ENCODE peak calls at places on chromosomes 6 and 20, in nine cellular contexts. One of them, this sample, is unnamed.

GRCh38 chr20:38152175-38153010 is 12.7 kb downstream of the TGM2 start:
- DNase-seq in body of pancreas: peak
- DNase-seq in gastrocnemius medialis: peak
- DNase-seq in A549: peak
- DNase-seq in H1: no peak
- DNase-seq in heart left ventricle: peak
- DNase-seq in endothelial cell of umbilical vein: peak
- DNase-seq in IMR-90: peak
- DNase-seq in ovary: peak
- DNase-seq in this sample: peak

GRCh38 chr6:158894192-158894591 is 75.0 kb upstream of the EZR start:
- DNase-seq in body of pancreas: no peak
- DNase-seq in gastrocnemius medialis: no peak
- DNase-seq in A549: peak
- DNase-seq in H1: no peak
- DNase-seq in heart left ventricle: no peak
- DNase-seq in endothelial cell of umbilical vein: peak
- DNase-seq in IMR-90: peak
- DNase-seq in ovary: no peak
- DNase-seq in this sample: no peak

GRCh38 chr20:10788877-10789276 is 115.1 kb upstream of the JAG1 start:
- DNase-seq in body of pancreas: no peak
- DNase-seq in gastrocnemius medialis: peak
- DNase-seq in A549: no peak
- DNase-seq in H1: no peak
- DNase-seq in heart left ventricle: no peak
- DNase-seq in endothelial cell of umbilical vein: no peak
- DNase-seq in IMR-90: no peak
- DNase-seq in ovary: no peak
- DNase-seq in this sample: peak

GRCh38 chr20:1783245-1783644 is 112.0 kb upstream of the SIRPA start:
- DNase-seq in body of pancreas: no peak
- DNase-seq in gastrocnemius medialis: no peak
- DNase-seq in A549: no peak
- DNase-seq in H1: no peak
- DNase-seq in heart left ventricle: no peak
- DNase-seq in endothelial cell of umbilical vein: no peak
- DNase-seq in IMR-90: no peak
- DNase-seq in ovary: no peak
- DNase-seq in this sample: no peak

GRCh38 chr6:31620586-31621319 is at the start of gene PRRC2A:
- DNase-seq in body of pancreas: peak
- DNase-seq in gastrocnemius medialis: peak
- DNase-seq in A549: peak
- DNase-seq in H1: peak
- DNase-seq in heart left ventricle: peak
- DNase-seq in endothelial cell of umbilical vein: no peak
- DNase-seq in IMR-90: peak
- DNase-seq in ovary: no peak
- DNase-seq in this sample: peak

GRCh38 chr20:48294196-48294595 is 508.9 kb upstream of the SULF2 start:
- DNase-seq in body of pancreas: no peak
- DNase-seq in gastrocnemius medialis: no peak
- DNase-seq in A549: no peak
- DNase-seq in H1: no peak
- DNase-seq in heart left ventricle: no peak
- DNase-seq in endothelial cell of umbilical vein: peak
- DNase-seq in IMR-90: peak
- DNase-seq in ovary: no peak
- DNase-seq in this sample: no peak

GRCh38 chr6:18561006-18561750 is 174.0 kb downstream of the RNF144B start:
- DNase-seq in body of pancreas: no peak
- DNase-seq in gastrocnemius medialis: no peak
- DNase-seq in A549: no peak
- DNase-seq in H1: no peak
- DNase-seq in heart left ventricle: no peak
- DNase-seq in endothelial cell of umbilical vein: no peak
- DNase-seq in IMR-90: no peak
- DNase-seq in ovary: no peak
- DNase-seq in this sample: no peak

GRCh38 chr6:154301086-154301625 is 55.4 kb downstream of the IPCEF1 start:
- DNase-seq in body of pancreas: no peak
- DNase-seq in gastrocnemius medialis: no peak
- DNase-seq in A549: no peak
- DNase-seq in H1: no peak
- DNase-seq in heart left ventricle: no peak
- DNase-seq in endothelial cell of umbilical vein: no peak
- DNase-seq in IMR-90: peak
- DNase-seq in ovary: no peak
- DNase-seq in this sample: no peak

GRCh38 chr6:158789115-158789917 is 29.9 kb downstream of the EZR start:
- DNase-seq in body of pancreas: no peak
- DNase-seq in gastrocnemius medialis: no peak
- DNase-seq in A549: no peak
- DNase-seq in H1: no peak
- DNase-seq in heart left ventricle: no peak
- DNase-seq in endothelial cell of umbilical vein: no peak
- DNase-seq in IMR-90: no peak
- DNase-seq in ovary: no peak
- DNase-seq in this sample: peak

GRCh38 chr20:46764068-46764467 is 54.6 kb downstream of the SLC2A10 start:
- DNase-seq in body of pancreas: no peak
- DNase-seq in gastrocnemius medialis: no peak
- DNase-seq in A549: no peak
- DNase-seq in H1: no peak
- DNase-seq in heart left ventricle: no peak
- DNase-seq in endothelial cell of umbilical vein: no peak
- DNase-seq in IMR-90: no peak
- DNase-seq in ovary: no peak
- DNase-seq in this sample: no peak

GRCh38 chr20:57619053-57619831 is 984 bp downstream of the ZBP1 start:
- DNase-seq in body of pancreas: peak
- DNase-seq in gastrocnemius medialis: peak
- DNase-seq in A549: no peak
- DNase-seq in H1: peak
- DNase-seq in heart left ventricle: peak
- DNase-seq in endothelial cell of umbilical vein: no peak
- DNase-seq in IMR-90: no peak
- DNase-seq in ovary: no peak
- DNase-seq in this sample: peak

GRCh38 chr20:57621426-57622200 is 1.4 kb upstream of the ZBP1 start:
- DNase-seq in body of pancreas: no peak
- DNase-seq in gastrocnemius medialis: no peak
- DNase-seq in A549: no peak
- DNase-seq in H1: peak
- DNase-seq in heart left ventricle: no peak
- DNase-seq in endothelial cell of umbilical vein: no peak
- DNase-seq in IMR-90: no peak
- DNase-seq in ovary: no peak
- DNase-seq in this sample: no peak

GRCh38 chr20:57618766-57619052 is 1.5 kb downstream of the ZBP1 start:
- DNase-seq in body of pancreas: no peak
- DNase-seq in gastrocnemius medialis: no peak
- DNase-seq in A549: no peak
- DNase-seq in H1: peak
- DNase-seq in heart left ventricle: no peak
- DNase-seq in endothelial cell of umbilical vein: no peak
- DNase-seq in IMR-90: no peak
- DNase-seq in ovary: no peak
- DNase-seq in this sample: no peak

GRCh38 chr20:57620999-57621398 is 773 bp upstream of the ZBP1 start:
- DNase-seq in body of pancreas: no peak
- DNase-seq in gastrocnemius medialis: no peak
- DNase-seq in A549: no peak
- DNase-seq in H1: peak
- DNase-seq in heart left ventricle: no peak
- DNase-seq in endothelial cell of umbilical vein: no peak
- DNase-seq in IMR-90: no peak
- DNase-seq in ovary: no peak
- DNase-seq in this sample: no peak

DNA sequence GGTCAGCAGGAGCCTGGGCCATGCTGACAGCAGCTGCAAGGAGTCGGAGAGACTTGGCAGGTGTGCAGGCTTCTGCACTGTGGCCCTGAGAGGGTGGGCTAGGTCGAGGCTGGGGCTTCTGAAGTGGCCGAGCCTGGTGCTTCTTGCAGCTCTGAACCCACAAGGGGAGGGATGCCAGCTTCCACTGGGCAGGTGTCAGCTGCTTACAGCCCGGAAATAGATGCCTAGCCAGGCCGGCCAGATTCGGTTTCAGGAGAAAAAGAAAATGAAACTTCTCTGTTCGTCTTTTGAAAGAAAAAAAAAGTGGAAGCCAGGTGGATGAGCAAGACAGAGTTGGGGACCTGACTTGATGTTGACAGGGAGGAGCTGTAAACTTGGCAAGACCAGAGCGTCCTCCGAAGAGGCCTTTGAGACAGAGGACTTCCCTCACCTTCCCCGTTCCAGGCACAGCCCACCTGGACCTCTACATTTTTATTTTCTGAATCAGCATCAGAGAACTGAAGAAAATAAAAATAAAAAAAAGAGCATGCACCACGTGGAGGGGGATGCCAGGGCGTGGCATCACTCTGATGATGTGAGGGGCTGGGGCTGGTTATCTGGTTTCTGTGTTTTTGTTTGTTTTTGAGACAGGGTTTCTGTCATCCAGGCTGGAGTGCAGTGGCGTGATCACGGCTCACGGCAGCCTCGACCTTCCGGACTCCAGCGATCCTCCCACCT is at the start of gene ZBP1:
- DNase-seq in body of pancreas: peak
- DNase-seq in gastrocnemius medialis: no peak
- DNase-seq in A549: no peak
- DNase-seq in H1: peak
- DNase-seq in heart left ventricle: no peak
- DNase-seq in endothelial cell of umbilical vein: no peak
- DNase-seq in IMR-90: no peak
- DNase-seq in ovary: no peak
- DNase-seq in this sample: peak
- TF ChIP-seq CTCF in body of pancreas: no peak
- TF ChIP-seq CTCF in gastrocnemius medialis: no peak
- TF ChIP-seq CTCF in A549: no peak
- TF ChIP-seq CTCF in H1: no peak
- TF ChIP-seq CTCF in heart left ventricle: no peak
- TF ChIP-seq CTCF in endothelial cell of umbilical vein: no peak
- TF ChIP-seq CTCF in IMR-90: no peak
- TF ChIP-seq CTCF in ovary: no peak
- TF ChIP-seq CTCF in this sample: no peak

DNA sequence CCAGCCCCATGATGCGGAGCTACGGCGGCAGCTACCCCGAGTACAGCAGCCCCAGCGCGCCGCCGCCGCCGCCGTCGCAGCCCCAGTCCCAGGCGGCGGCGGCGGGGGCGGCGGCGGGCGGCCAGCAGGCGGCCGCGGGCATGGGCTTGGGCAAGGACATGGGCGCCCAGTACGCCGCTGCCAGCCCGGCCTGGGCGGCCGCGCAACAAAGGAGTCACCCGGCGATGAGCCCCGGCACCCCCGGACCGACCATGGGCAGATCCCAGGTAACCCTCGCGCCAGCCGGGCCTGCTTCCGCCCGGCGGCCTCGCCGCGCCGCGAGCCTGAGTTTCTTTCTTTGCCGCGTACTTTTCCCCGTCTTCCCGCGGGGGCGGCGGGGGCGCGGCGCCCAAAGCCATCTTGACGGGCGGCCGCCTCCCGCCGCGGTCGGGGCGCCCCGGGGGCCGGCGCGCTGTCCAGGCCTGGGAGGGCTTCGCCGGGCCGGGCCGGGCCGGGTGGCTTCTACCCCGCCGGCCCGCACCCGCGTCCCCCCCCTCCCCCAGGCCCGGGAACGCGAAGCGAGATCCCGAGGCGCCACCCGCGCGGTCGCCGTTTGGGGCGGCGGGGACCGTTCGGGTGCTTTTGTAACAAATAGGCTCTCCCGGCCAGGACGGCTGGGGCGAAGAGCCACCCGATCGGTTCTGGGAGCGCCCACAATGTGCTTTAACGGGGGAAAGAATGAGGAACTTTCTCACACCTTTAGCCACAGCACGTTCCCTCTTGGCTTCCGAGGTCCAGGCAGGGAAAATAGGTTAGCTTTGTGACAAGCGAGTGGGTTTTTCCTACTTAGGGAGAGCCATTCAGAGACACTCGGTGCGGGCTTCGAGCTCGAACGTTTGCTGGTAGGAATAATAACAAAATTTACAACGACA is 2.3 kb downstream of the ARID1B start:
- DNase-seq in body of pancreas: peak
- DNase-seq in gastrocnemius medialis: peak
- DNase-seq in A549: no peak
- DNase-seq in H1: peak
- DNase-seq in heart left ventricle: peak
- DNase-seq in endothelial cell of umbilical vein: peak
- DNase-seq in IMR-90: no peak
- DNase-seq in ovary: peak
- DNase-seq in this sample: peak
- TF ChIP-seq POLR2A in body of pancreas: no peak
- TF ChIP-seq POLR2A in gastrocnemius medialis: peak
- TF ChIP-seq POLR2A in A549: no peak
- TF ChIP-seq POLR2A in H1: no peak
- TF ChIP-seq POLR2A in heart left ventricle: no peak
- TF ChIP-seq POLR2A in endothelial cell of umbilical vein: no peak
- TF ChIP-seq POLR2A in IMR-90: peak
- TF ChIP-seq POLR2A in ovary: no peak
- TF ChIP-seq POLR2A in this sample: no peak

GRCh38 chr6:47414517-47415167 is 62.9 kb upstream of the CD2AP start:
- DNase-seq in body of pancreas: peak
- DNase-seq in gastrocnemius medialis: no peak
- DNase-seq in A549: no peak
- DNase-seq in H1: no peak
- DNase-seq in heart left ventricle: no peak
- DNase-seq in endothelial cell of umbilical vein: peak
- DNase-seq in IMR-90: peak
- DNase-seq in ovary: no peak
- DNase-seq in this sample: no peak
- H3K4me3 ChIP-seq in body of pancreas: no peak
- H3K4me3 ChIP-seq in gastrocnemius medialis: peak
- H3K4me3 ChIP-seq in A549: peak
- H3K4me3 ChIP-seq in H1: no peak
- H3K4me3 ChIP-seq in heart left ventricle: peak
- H3K4me3 ChIP-seq in endothelial cell of umbilical vein: peak
- H3K4me3 ChIP-seq in IMR-90: peak
- H3K4me3 ChIP-seq in ovary: peak
- H3K4me3 ChIP-seq in this sample: no peak

DNA sequence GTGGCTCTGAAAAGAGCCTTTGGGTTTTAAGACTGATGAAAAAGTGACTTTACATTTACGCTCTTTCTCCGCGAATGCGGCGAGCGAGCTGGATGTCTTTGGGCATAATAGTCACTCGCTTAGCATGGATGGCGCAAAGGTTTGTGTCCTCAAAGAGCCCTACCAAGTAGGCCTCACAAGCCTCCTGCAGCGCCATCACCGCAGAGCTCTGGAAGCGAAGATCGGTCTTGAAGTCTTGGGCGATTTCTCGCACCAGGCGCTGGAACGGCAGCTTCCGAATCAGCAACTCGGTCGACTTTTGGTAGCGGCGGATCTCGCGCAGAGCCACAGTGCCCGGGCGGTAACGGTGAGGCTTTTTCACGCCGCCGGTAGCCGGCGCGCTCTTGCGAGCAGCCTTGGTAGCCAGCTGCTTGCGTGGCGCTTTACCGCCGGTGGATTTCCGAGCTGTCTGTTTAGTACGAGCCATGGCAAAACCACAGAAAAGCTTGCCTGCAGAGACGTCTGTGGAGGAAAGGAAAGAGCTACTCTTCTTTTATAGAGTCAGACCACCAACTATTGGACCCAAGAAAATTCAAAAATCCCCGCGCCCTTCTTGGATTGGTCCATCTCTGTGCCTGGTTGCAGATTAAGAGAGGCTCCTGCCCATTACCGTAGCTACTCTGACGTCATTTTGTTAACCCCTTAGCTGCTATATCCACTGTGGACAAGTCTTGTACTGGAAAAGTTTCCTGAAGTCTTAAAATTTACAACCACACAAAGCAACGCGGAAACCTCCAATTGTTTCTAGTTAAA is 55.4 kb upstream of the HFE start:
- DNase-seq in body of pancreas: peak
- DNase-seq in gastrocnemius medialis: peak
- DNase-seq in A549: peak
- DNase-seq in H1: peak
- DNase-seq in heart left ventricle: peak
- DNase-seq in endothelial cell of umbilical vein: peak
- DNase-seq in IMR-90: peak
- DNase-seq in ovary: peak
- DNase-seq in this sample: peak
- TF ChIP-seq CTCF in body of pancreas: no peak
- TF ChIP-seq CTCF in gastrocnemius medialis: no peak
- TF ChIP-seq CTCF in A549: no peak
- TF ChIP-seq CTCF in H1: no peak
- TF ChIP-seq CTCF in heart left ventricle: no peak
- TF ChIP-seq CTCF in endothelial cell of umbilical vein: no peak
- TF ChIP-seq CTCF in IMR-90: peak
- TF ChIP-seq CTCF in ovary: no peak
- TF ChIP-seq CTCF in this sample: no peak

This sample was measured in lower leg skin.